ENCODE peak calls at places on chromosomes 12 and 14, in eight cellular contexts. One of them, this sample, is unnamed.

GRCh38 chr12:5556033-5556614 is 124.2 kb downstream of the NTF3 start:
- DNase-seq in mammary epithelial cell: no peak
- DNase-seq in left ventricle myocardium inferior: no peak
- DNase-seq in body of pancreas: no peak
- DNase-seq in Peyer's patch: peak; percentile 55
- DNase-seq in CD8-positive, alpha-beta T cell: no peak
- DNase-seq in cardiac muscle cell: no peak
- DNase-seq in CD8-positive, alpha-beta memory T cell: no peak
- DNase-seq in this sample: peak; percentile 34

GRCh38 chr12:26338574-26339572 is 143.5 kb downstream of the SSPN start:
- DNase-seq in mammary epithelial cell: peak; percentile 83
- DNase-seq in left ventricle myocardium inferior: no peak
- DNase-seq in body of pancreas: no peak
- DNase-seq in Peyer's patch: no peak
- DNase-seq in CD8-positive, alpha-beta T cell: no peak
- DNase-seq in cardiac muscle cell: no peak
- DNase-seq in CD8-positive, alpha-beta memory T cell: no peak
- DNase-seq in this sample: no peak

GRCh38 chr12:124862768-124863408 is 776 bp downstream of the SCARB1 start:
- DNase-seq in mammary epithelial cell: peak; percentile 37
- DNase-seq in left ventricle myocardium inferior: no peak
- DNase-seq in body of pancreas: no peak
- DNase-seq in Peyer's patch: peak; percentile 59
- DNase-seq in CD8-positive, alpha-beta T cell: no peak
- DNase-seq in cardiac muscle cell: peak; percentile 35
- DNase-seq in CD8-positive, alpha-beta memory T cell: no peak
- DNase-seq in this sample: peak; percentile 45

GRCh38 chr14:35829449-35829848 is 3.3 kb downstream of the BRMS1L start:
- DNase-seq in mammary epithelial cell: no peak
- DNase-seq in left ventricle myocardium inferior: no peak
- DNase-seq in body of pancreas: no peak
- DNase-seq in Peyer's patch: no peak
- DNase-seq in CD8-positive, alpha-beta T cell: no peak
- DNase-seq in cardiac muscle cell: no peak
- DNase-seq in CD8-positive, alpha-beta memory T cell: no peak
- DNase-seq in this sample: no peak

GRCh38 chr12:28130234-28130624 is 60.0 kb upstream of the CCDC91 start:
- DNase-seq in mammary epithelial cell: no peak
- DNase-seq in left ventricle myocardium inferior: no peak
- DNase-seq in body of pancreas: no peak
- DNase-seq in Peyer's patch: no peak
- DNase-seq in CD8-positive, alpha-beta T cell: no peak
- DNase-seq in cardiac muscle cell: no peak
- DNase-seq in CD8-positive, alpha-beta memory T cell: no peak
- DNase-seq in this sample: no peak

GRCh38 chr14:87966816-87967215 is 26.2 kb downstream of the GALC start:
- DNase-seq in mammary epithelial cell: peak; percentile 57
- DNase-seq in left ventricle myocardium inferior: no peak
- DNase-seq in body of pancreas: no peak
- DNase-seq in Peyer's patch: no peak
- DNase-seq in CD8-positive, alpha-beta T cell: no peak
- DNase-seq in cardiac muscle cell: no peak
- DNase-seq in CD8-positive, alpha-beta memory T cell: no peak
- DNase-seq in this sample: no peak

GRCh38 chr14:21039059-21039422 is 3.1 kb upstream of the RNASE7 start:
- DNase-seq in mammary epithelial cell: peak; percentile 33
- DNase-seq in left ventricle myocardium inferior: peak; percentile 88
- DNase-seq in body of pancreas: peak; percentile 94
- DNase-seq in Peyer's patch: peak; percentile 80
- DNase-seq in CD8-positive, alpha-beta T cell: no peak
- DNase-seq in cardiac muscle cell: peak; percentile 65
- DNase-seq in CD8-positive, alpha-beta memory T cell: no peak
- DNase-seq in this sample: peak; percentile 88

GRCh38 chr12:93060666-93061413 is 131.7 kb upstream of the EEA1 start:
- DNase-seq in mammary epithelial cell: no peak
- DNase-seq in left ventricle myocardium inferior: no peak
- DNase-seq in body of pancreas: peak; percentile 6
- DNase-seq in Peyer's patch: no peak
- DNase-seq in CD8-positive, alpha-beta T cell: no peak
- DNase-seq in cardiac muscle cell: peak; percentile 36
- DNase-seq in CD8-positive, alpha-beta memory T cell: no peak
- DNase-seq in this sample: no peak

GRCh38 chr14:23056257-23056955 is 914 bp downstream of the CDH24 start:
- DNase-seq in mammary epithelial cell: peak; percentile 57
- DNase-seq in left ventricle myocardium inferior: peak; percentile 59
- DNase-seq in body of pancreas: peak; percentile 73
- DNase-seq in Peyer's patch: peak; percentile 89
- DNase-seq in CD8-positive, alpha-beta T cell: peak; percentile 59
- DNase-seq in cardiac muscle cell: peak; percentile 76
- DNase-seq in CD8-positive, alpha-beta memory T cell: peak; percentile 75
- DNase-seq in this sample: peak; percentile 78

GRCh38 chr12:114481200-114481535 is 75.2 kb upstream of the TBX5 start:
- DNase-seq in mammary epithelial cell: no peak
- DNase-seq in left ventricle myocardium inferior: no peak
- DNase-seq in body of pancreas: no peak
- DNase-seq in Peyer's patch: no peak
- DNase-seq in CD8-positive, alpha-beta T cell: no peak
- DNase-seq in cardiac muscle cell: peak; percentile 31
- DNase-seq in CD8-positive, alpha-beta memory T cell: no peak
- DNase-seq in this sample: no peak

GRCh38 chr12:48969847-48970701 is 1.5 kb downstream of the WNT10B start:
- DNase-seq in mammary epithelial cell: no peak
- DNase-seq in left ventricle myocardium inferior: no peak
- DNase-seq in body of pancreas: no peak
- DNase-seq in Peyer's patch: no peak
- DNase-seq in CD8-positive, alpha-beta T cell: no peak
- DNase-seq in cardiac muscle cell: peak; percentile 58
- DNase-seq in CD8-positive, alpha-beta memory T cell: peak; percentile 61
- DNase-seq in this sample: no peak

GRCh38 chr12:112964915-112965314 is 13.4 kb upstream of the OAS2 start:
- DNase-seq in mammary epithelial cell: no peak
- DNase-seq in left ventricle myocardium inferior: no peak
- DNase-seq in body of pancreas: no peak
- DNase-seq in Peyer's patch: no peak
- DNase-seq in CD8-positive, alpha-beta T cell: no peak
- DNase-seq in cardiac muscle cell: no peak
- DNase-seq in CD8-positive, alpha-beta memory T cell: no peak
- DNase-seq in this sample: no peak

GRCh38 chr14:73759183-73759713 is 45.1 kb upstream of the PNMA1 start:
- DNase-seq in mammary epithelial cell: no peak
- DNase-seq in left ventricle myocardium inferior: peak; percentile 87
- DNase-seq in body of pancreas: peak; percentile 66
- DNase-seq in Peyer's patch: peak; percentile 78
- DNase-seq in CD8-positive, alpha-beta T cell: peak; percentile 57
- DNase-seq in cardiac muscle cell: peak; percentile 50
- DNase-seq in CD8-positive, alpha-beta memory T cell: peak; percentile 74
- DNase-seq in this sample: peak; percentile 74

GRCh38 chr14:33704486-33704885 is 246.4 kb downstream of the EGLN3 start:
- DNase-seq in mammary epithelial cell: no peak
- DNase-seq in left ventricle myocardium inferior: no peak
- DNase-seq in body of pancreas: no peak
- DNase-seq in Peyer's patch: no peak
- DNase-seq in CD8-positive, alpha-beta T cell: no peak
- DNase-seq in cardiac muscle cell: no peak
- DNase-seq in CD8-positive, alpha-beta memory T cell: no peak
- DNase-seq in this sample: no peak
- H3K27ac ChIP-seq in mammary epithelial cell: no peak overlapping the region
- H3K27ac ChIP-seq in left ventricle myocardium inferior: no peak overlapping the region
- H3K27ac ChIP-seq in body of pancreas: no peak overlapping the region
- H3K27ac ChIP-seq in Peyer's patch: no peak overlapping the region
- H3K27ac ChIP-seq in CD8-positive, alpha-beta T cell: no peak overlapping the region
- H3K27ac ChIP-seq in cardiac muscle cell: no peak overlapping the region
- H3K27ac ChIP-seq in CD8-positive, alpha-beta memory T cell: no peak overlapping the region
- H3K27ac ChIP-seq in this sample: no peak overlapping the region

DNA sequence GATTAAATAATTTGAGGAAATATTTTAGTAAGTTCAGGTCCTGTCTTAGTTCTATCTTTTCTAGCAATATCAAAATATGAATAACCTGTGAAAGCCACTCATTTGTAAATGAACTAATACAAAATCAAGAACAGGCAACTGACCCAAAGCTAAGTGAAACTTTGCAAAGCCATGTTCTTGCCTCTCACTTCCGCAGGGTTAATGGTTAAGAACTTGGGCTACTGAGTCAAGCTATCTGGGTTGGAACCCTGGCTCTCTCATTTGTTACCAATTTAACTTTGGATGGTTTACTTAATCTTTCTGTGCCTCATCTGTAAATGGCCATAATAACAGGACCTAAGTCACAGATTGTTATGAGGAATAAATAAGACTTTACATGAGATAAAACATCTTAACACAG is 2.8 kb downstream of the KIF21A start:
- DNase-seq in mammary epithelial cell: no peak
- DNase-seq in left ventricle myocardium inferior: no peak
- DNase-seq in body of pancreas: no peak
- DNase-seq in Peyer's patch: no peak
- DNase-seq in CD8-positive, alpha-beta T cell: no peak
- DNase-seq in cardiac muscle cell: no peak
- DNase-seq in CD8-positive, alpha-beta memory T cell: no peak
- DNase-seq in this sample: no peak
- H3K4me3 ChIP-seq in mammary epithelial cell: no peak overlapping the region
- H3K4me3 ChIP-seq in left ventricle myocardium inferior: peak overlapping the region; percentile 84
- H3K4me3 ChIP-seq in body of pancreas: no peak overlapping the region
- H3K4me3 ChIP-seq in Peyer's patch: no peak overlapping the region
- H3K4me3 ChIP-seq in CD8-positive, alpha-beta T cell: no peak overlapping the region
- H3K4me3 ChIP-seq in cardiac muscle cell: no peak overlapping the region
- H3K4me3 ChIP-seq in CD8-positive, alpha-beta memory T cell: no peak overlapping the region
- H3K4me3 ChIP-seq in this sample: no peak overlapping the region

GRCh38 chr14:68967459-68967940 is 11.6 kb downstream of the ACTN1 start:
- DNase-seq in mammary epithelial cell: no peak
- DNase-seq in left ventricle myocardium inferior: no peak
- DNase-seq in body of pancreas: no peak
- DNase-seq in Peyer's patch: no peak
- DNase-seq in CD8-positive, alpha-beta T cell: no peak
- DNase-seq in cardiac muscle cell: no peak
- DNase-seq in CD8-positive, alpha-beta memory T cell: no peak
- DNase-seq in this sample: no peak

GRCh38 chr14:68968721-68969120 is 10.4 kb downstream of the ACTN1 start:
- DNase-seq in mammary epithelial cell: no peak
- DNase-seq in left ventricle myocardium inferior: no peak
- DNase-seq in body of pancreas: no peak
- DNase-seq in Peyer's patch: no peak
- DNase-seq in CD8-positive, alpha-beta T cell: no peak
- DNase-seq in cardiac muscle cell: no peak
- DNase-seq in CD8-positive, alpha-beta memory T cell: no peak
- DNase-seq in this sample: no peak

GRCh38 chr14:68966872-68967301 is 12.2 kb downstream of the ACTN1 start:
- DNase-seq in mammary epithelial cell: no peak
- DNase-seq in left ventricle myocardium inferior: no peak
- DNase-seq in body of pancreas: peak; percentile 44
- DNase-seq in Peyer's patch: no peak
- DNase-seq in CD8-positive, alpha-beta T cell: no peak
- DNase-seq in cardiac muscle cell: peak; percentile 46
- DNase-seq in CD8-positive, alpha-beta memory T cell: no peak
- DNase-seq in this sample: no peak

GRCh38 chr14:68969278-68969677 is 9.8 kb downstream of the ACTN1 start:
- DNase-seq in mammary epithelial cell: no peak
- DNase-seq in left ventricle myocardium inferior: no peak
- DNase-seq in body of pancreas: no peak
- DNase-seq in Peyer's patch: no peak
- DNase-seq in CD8-positive, alpha-beta T cell: no peak
- DNase-seq in cardiac muscle cell: no peak
- DNase-seq in CD8-positive, alpha-beta memory T cell: no peak
- DNase-seq in this sample: no peak

GRCh38 chr14:68968051-68968450 is 11.1 kb downstream of the ACTN1 start:
- DNase-seq in mammary epithelial cell: no peak
- DNase-seq in left ventricle myocardium inferior: no peak
- DNase-seq in body of pancreas: no peak
- DNase-seq in Peyer's patch: peak; percentile 70
- DNase-seq in CD8-positive, alpha-beta T cell: peak; percentile 88
- DNase-seq in cardiac muscle cell: no peak
- DNase-seq in CD8-positive, alpha-beta memory T cell: peak; percentile 76
- DNase-seq in this sample: no peak
- H3K27ac ChIP-seq in mammary epithelial cell: no peak overlapping the region
- H3K27ac ChIP-seq in left ventricle myocardium inferior: peak overlapping the region; percentile 66
- H3K27ac ChIP-seq in body of pancreas: peak overlapping the region; percentile 63
- H3K27ac ChIP-seq in Peyer's patch: peak overlapping the region; percentile 3
- H3K27ac ChIP-seq in CD8-positive, alpha-beta T cell: peak overlapping the region; percentile 73
- H3K27ac ChIP-seq in cardiac muscle cell: no peak overlapping the region
- H3K27ac ChIP-seq in CD8-positive, alpha-beta memory T cell: no peak overlapping the region
- H3K27ac ChIP-seq in this sample: no peak overlapping the region

GRCh38 chr12:20211537-20211936 is 156.8 kb upstream of the PDE3A start:
- DNase-seq in mammary epithelial cell: no peak
- DNase-seq in left ventricle myocardium inferior: no peak
- DNase-seq in body of pancreas: no peak
- DNase-seq in Peyer's patch: no peak
- DNase-seq in CD8-positive, alpha-beta T cell: no peak
- DNase-seq in cardiac muscle cell: no peak
- DNase-seq in CD8-positive, alpha-beta memory T cell: no peak
- DNase-seq in this sample: no peak

GRCh38 chr12:20213851-20214250 is 154.5 kb upstream of the PDE3A start:
- DNase-seq in mammary epithelial cell: no peak
- DNase-seq in left ventricle myocardium inferior: no peak
- DNase-seq in body of pancreas: no peak
- DNase-seq in Peyer's patch: no peak
- DNase-seq in CD8-positive, alpha-beta T cell: no peak
- DNase-seq in cardiac muscle cell: no peak
- DNase-seq in CD8-positive, alpha-beta memory T cell: no peak
- DNase-seq in this sample: no peak

GRCh38 chr12:20212036-20212435 is 156.3 kb upstream of the PDE3A start:
- DNase-seq in mammary epithelial cell: no peak
- DNase-seq in left ventricle myocardium inferior: no peak
- DNase-seq in body of pancreas: no peak
- DNase-seq in Peyer's patch: no peak
- DNase-seq in CD8-positive, alpha-beta T cell: no peak
- DNase-seq in cardiac muscle cell: no peak
- DNase-seq in CD8-positive, alpha-beta memory T cell: no peak
- DNase-seq in this sample: no peak

GRCh38 chr12:20214286-20214685 is 154.1 kb upstream of the PDE3A start:
- DNase-seq in mammary epithelial cell: no peak
- DNase-seq in left ventricle myocardium inferior: no peak
- DNase-seq in body of pancreas: no peak
- DNase-seq in Peyer's patch: no peak
- DNase-seq in CD8-positive, alpha-beta T cell: no peak
- DNase-seq in cardiac muscle cell: no peak
- DNase-seq in CD8-positive, alpha-beta memory T cell: no peak
- DNase-seq in this sample: no peak

DNA sequence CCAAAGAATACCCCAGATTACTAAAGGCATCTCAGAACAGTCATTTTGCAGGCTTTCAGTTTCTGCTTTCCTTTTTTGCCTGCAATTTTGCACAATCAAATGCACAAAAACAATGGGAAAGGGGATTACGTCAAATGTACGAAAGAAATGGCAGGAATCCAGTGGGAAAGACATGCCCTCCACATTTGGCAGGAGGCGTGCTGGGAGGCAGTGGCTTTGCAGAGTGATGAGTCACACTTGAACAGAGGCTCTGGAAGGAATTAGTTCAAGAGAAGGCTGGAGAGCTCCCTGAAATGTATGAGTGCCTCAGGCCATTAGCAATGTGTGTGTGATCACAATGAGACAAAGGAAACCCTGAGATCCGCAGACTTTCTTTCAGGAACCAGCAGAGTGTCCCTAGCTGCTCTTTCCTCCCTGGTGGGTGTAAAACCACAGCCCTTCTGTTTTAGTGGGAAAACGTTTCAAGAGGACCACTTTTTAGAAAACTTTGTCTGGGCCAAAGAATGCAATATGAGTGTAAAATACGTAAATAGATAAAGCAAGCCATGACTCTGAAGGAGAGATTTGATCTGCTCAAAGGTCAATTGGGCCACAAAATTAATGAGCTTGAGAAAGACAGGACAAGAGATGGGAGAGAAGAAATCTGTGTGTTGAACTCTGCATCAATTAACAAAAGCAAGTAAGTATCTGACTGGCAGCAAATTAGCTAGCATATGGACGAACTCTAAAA is 155.5 kb upstream of the PDE3A start:
- DNase-seq in mammary epithelial cell: peak; percentile 69
- DNase-seq in left ventricle myocardium inferior: peak; percentile 83
- DNase-seq in body of pancreas: peak; percentile 77
- DNase-seq in Peyer's patch: peak; percentile 74
- DNase-seq in CD8-positive, alpha-beta T cell: no peak
- DNase-seq in cardiac muscle cell: peak; percentile 81
- DNase-seq in CD8-positive, alpha-beta memory T cell: no peak
- DNase-seq in this sample: peak; percentile 66
- H3K4me3 ChIP-seq in mammary epithelial cell: no peak overlapping the region
- H3K4me3 ChIP-seq in left ventricle myocardium inferior: peak overlapping the region; percentile 49
- H3K4me3 ChIP-seq in body of pancreas: no peak overlapping the region
- H3K4me3 ChIP-seq in Peyer's patch: no peak overlapping the region
- H3K4me3 ChIP-seq in CD8-positive, alpha-beta T cell: no peak overlapping the region
- H3K4me3 ChIP-seq in cardiac muscle cell: no peak overlapping the region
- H3K4me3 ChIP-seq in CD8-positive, alpha-beta memory T cell: no peak overlapping the region
- H3K4me3 ChIP-seq in this sample: no peak overlapping the region